ENCODE peak calls at places on chromosomes 12 and 14, in five cellular contexts. J, G, I, C and N are unnamed samples.

GRCh38 chr12:76915381-76916169 is 36.8 kb upstream of the CSRP2 start:
- DNase-seq in J (no peak), G (no peak), I (no peak), C (no peak), N (no peak)

GRCh38 chr12:111161898-111162297 is 207.0 kb downstream of the PHETA1 start:
- DNase-seq in J (no peak), G (no peak), I (no peak), C (no peak), N (no peak)

GRCh38 chr14:30210630-30211029 is 283.0 kb upstream of the PRKD1 start:
- DNase-seq in J (no peak), G (no peak), I (no peak), C (no peak), N (no peak)

GRCh38 chr14:104514156-104514848 is 65.3 kb upstream of the C14orf180 start:
- DNase-seq in J (no peak), G (no peak), I (no peak), C (no peak), N (no peak)

GRCh38 chr12:30847259-30847658 is 79.3 kb upstream of the TSPAN11 start:
- DNase-seq in J (peak; percentile 59), G (no peak), I (no peak), C (peak; percentile 62), N (no peak)

GRCh38 chr12:25241171-25242020 is 9.3 kb downstream of the KRAS start:
- DNase-seq in J (peak; percentile 55), G (no peak), I (no peak), C (peak; percentile 18), N (no peak)

GRCh38 chr12:29889737-29890136 is 106.0 kb upstream of the TMTC1 start:
- DNase-seq in J (peak; percentile 25), G (no peak), I (peak; percentile 22), C (peak; percentile 52), N (no peak)

GRCh38 chr12:11941601-11942360 is 129.0 kb upstream of the BCL2L14 start:
- DNase-seq in J (no peak), G (no peak), I (no peak), C (no peak), N (no peak)

GRCh38 chr12:27844427-27845090 is 64.5 kb upstream of the MANSC4 start:
- DNase-seq in J (no peak), G (no peak), I (no peak), C (no peak), N (no peak)

GRCh38 chr14:105890474-105891220 is 364.3 kb downstream of the TMEM121 start:
- DNase-seq in J (no peak), G (peak; percentile 68), I (peak; percentile 11), C (no peak), N (no peak)

GRCh38 chr14:104442107-104442551 is 137.4 kb upstream of the C14orf180 start:
- DNase-seq in J (no peak), G (no peak), I (no peak), C (no peak), N (no peak)

GRCh38 chr12:13661005-13661887 is 320.2 kb downstream of the GRIN2B start:
- DNase-seq in J (peak; percentile 44), G (no peak), I (peak; percentile 27), C (peak; percentile 47), N (no peak)

GRCh38 chr14:71117839-71118743 is 210.8 kb downstream of the PCNX1 start:
- DNase-seq in J (no peak), G (no peak), I (no peak), C (no peak), N (no peak)

GRCh38 chr12:2325501-2325900 is 272.7 kb downstream of the CACNA1C start:
- DNase-seq in J (no peak), G (no peak), I (no peak), C (no peak), N (no peak)

GRCh38 chr12:118098911-118099671 is 4.7 kb downstream of the VSIG10 start:
- DNase-seq in J (no peak), G (no peak), I (no peak), C (no peak), N (no peak)

GRCh38 chr14:39266589-39266870 is 32.8 kb downstream of the MIA2 start:
- DNase-seq in J (no peak), G (peak; percentile 88), I (peak; percentile 85), C (no peak), N (peak; percentile 14)

GRCh38 chr14:39265741-39266588 is 32.2 kb downstream of the MIA2 start:
- DNase-seq in J (peak; percentile 60), G (no peak), I (no peak), C (peak; percentile 72), N (no peak)

GRCh38 chr14:39267592-39268112 is 33.9 kb downstream of the MIA2 start:
- DNase-seq in J (no peak), G (no peak), I (no peak), C (peak; percentile 24), N (no peak)

GRCh38 chr14:39268393-39268792 is 34.7 kb downstream of the MIA2 start:
- DNase-seq in J (no peak), G (no peak), I (no peak), C (no peak), N (no peak)

GRCh38 chr14:39266871-39267591 is 33.3 kb downstream of the MIA2 start:
- DNase-seq in J (peak; percentile 86), G (peak; percentile 95), I (peak; percentile 86), C (peak; percentile 85), N (peak; percentile 37)
- TF ChIP-seq POLR2A in J (peak; percentile 71), G (no peak), I (peak; percentile 57), C (peak; percentile 40), N (peak; percentile 76)

DNA sequence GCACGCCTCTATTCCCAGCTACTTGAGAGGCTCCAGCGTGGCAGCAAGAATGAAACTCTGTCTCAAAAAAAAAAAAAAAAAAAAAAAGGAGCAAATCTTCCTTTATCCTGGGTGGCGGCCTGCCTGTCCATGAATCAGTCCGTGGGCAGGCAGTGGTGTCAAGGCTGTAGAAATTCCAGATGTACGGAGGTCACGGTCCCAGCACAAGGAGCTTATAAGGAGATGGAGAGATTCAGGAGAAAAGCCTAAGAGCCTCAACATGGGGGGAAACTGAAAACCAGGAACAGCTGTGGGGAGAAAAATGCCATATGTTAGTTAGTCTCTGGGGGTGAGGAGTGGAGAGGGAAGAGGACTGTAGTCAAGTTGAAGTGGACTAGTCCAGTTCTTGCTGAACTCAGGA is 130.5 kb upstream of the CRY1 start:
- DNase-seq in J (no peak), G (no peak), I (no peak), C (no peak), N (no peak)
- TF ChIP-seq CTCF in J (no peak), G (no peak), I (no peak), C (no peak), N (no peak)

GRCh38 chr12:7039403-7039802 is 21.1 kb upstream of the C1S start:
- DNase-seq in J (no peak), G (no peak), I (no peak), C (no peak), N (no peak)

GRCh38 chr12:7042847-7043246 is 17.7 kb upstream of the C1S start:
- DNase-seq in J (peak; percentile 43), G (no peak), I (no peak), C (peak; percentile 56), N (no peak)

GRCh38 chr12:7035464-7035863 is 17.2 kb upstream of the LPCAT3 start:
- DNase-seq in J (no peak), G (no peak), I (no peak), C (no peak), N (no peak)

GRCh38 chr12:7032990-7033389 is 14.7 kb upstream of the LPCAT3 start:
- DNase-seq in J (no peak), G (no peak), I (no peak), C (no peak), N (no peak)

DNA sequence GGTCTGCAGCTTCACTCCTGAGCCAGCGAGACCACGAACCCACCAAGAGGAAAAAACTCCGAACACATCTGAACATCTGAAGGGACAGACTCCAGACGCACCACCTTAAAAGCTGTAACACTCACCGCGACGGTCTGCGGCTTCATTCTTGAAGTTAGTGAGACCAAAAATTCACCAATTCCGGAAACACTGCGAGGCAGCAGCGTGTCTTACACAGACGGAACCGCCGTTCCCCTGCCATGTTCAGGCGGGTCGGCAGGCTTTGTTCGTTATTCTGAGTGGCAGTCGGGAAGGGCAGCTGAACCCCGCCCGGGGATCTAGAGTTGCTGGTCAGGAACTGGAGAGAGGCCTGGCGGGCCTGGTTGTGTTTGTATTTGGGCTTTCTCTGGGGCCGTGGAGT is 20.3 kb upstream of the LPCAT3 start:
- DNase-seq in J (no peak), G (no peak), I (no peak), C (no peak), N (no peak)
- TF ChIP-seq POLR2A in J (no peak), G (no peak), I (no peak), C (no peak), N (no peak)

GRCh38 chr12:93042684-93043083 is 113.6 kb upstream of the EEA1 start:
- DNase-seq in J (no peak), G (no peak), I (no peak), C (no peak), N (no peak)
- TF ChIP-seq CTCF in J (no peak), G (no peak), I (no peak), C (no peak), N (no peak)

GRCh38 chr12:124466200-124467128 is 100.9 kb downstream of the NCOR2 start:
- DNase-seq in J (peak; percentile 64), G (no peak), I (peak; percentile 57), C (no peak), N (peak; percentile 32)
- TF ChIP-seq POLR2A in J (no peak), G (no peak), I (no peak), C (no peak), N (no peak)

DNA sequence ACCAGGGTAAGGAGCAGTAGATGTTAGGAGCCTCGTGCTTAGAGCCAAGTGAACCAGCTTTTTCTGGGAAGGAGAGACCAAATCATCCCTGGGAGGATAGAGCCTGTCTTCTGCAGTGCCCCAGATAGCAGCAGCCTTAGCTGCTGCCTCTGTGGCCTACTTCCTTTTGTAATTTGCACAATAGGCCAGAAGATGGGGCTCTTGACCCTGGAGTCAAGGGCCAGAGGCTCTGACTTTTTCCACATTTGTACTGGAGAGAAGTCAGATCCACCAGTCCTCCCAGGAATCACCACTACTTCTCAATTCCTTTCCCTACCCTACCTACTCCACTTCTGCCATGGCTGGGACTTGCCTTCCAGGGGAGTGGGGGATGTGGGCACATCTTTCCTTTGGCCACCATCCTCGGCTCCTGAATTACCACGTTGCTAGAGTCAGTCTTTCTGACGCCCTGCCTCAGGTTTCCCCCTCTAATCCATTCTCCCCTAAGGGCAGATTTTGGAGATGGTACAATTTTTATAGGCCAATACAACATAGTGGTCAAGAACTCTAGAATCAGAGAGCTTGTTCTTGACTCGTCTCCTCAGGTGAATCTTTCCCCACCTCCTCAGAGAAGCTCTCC is 3.3 kb upstream of the SLC4A8 start:
- DNase-seq in J (peak; percentile 63), G (no peak), I (peak; percentile 21), C (peak; percentile 59), N (no peak)
- TF ChIP-seq CTCF in J (peak; percentile 68), G (no peak), I (peak; percentile 69), C (peak; percentile 72), N (peak; percentile 41)